ENCODE peak calls at places on chromosomes 7 and 10, in six cellular contexts. Z is mucosa of gallbladder, T is hippocampal formation, K is suprapubic skin, E is glutamatergic neuron, J is brain pericyte. S is an unnamed sample.

GRCh38 chr10:67618116-67618515 is 77.9 kb downstream of the CTNNA3 start:
- DNase-seq in Z (no peak), T (no peak), K (no peak), E (no peak), J (no peak), S (no peak)

GRCh38 chr7:67429735-67430134 is 433.1 kb downstream of the TYW1 start:
- DNase-seq in Z (no peak), T (no peak), K (no peak), E (no peak), J (no peak), S (no peak)

GRCh38 chr7:72504057-72504456 is 91.9 kb upstream of the CALN1 start:
- DNase-seq in Z (no peak), T (no peak), K (no peak), E (no peak), J (no peak), S (no peak)

GRCh38 chr7:134619627-134620331 is 26.9 kb upstream of the BPGM start:
- DNase-seq in Z (no peak), T (peak; percentile 33), K (no peak), E (no peak), J (peak; percentile 47), S (no peak)

GRCh38 chr7:157694389-157694665 is 357.5 kb downstream of the DNAJB6 start:
- DNase-seq in Z (no peak), T (no peak), K (peak; percentile 32), E (no peak), J (no peak), S (no peak)

GRCh38 chr10:51030480-51030879 is 43.8 kb upstream of the PRKG1 start:
- DNase-seq in Z (no peak), T (no peak), K (no peak), E (no peak), J (no peak), S (no peak)

GRCh38 chr10:113347508-113347907 is 205.3 kb upstream of the HABP2 start:
- DNase-seq in Z (peak; percentile 12), T (peak; percentile 14), K (no peak), E (no peak), J (no peak), S (no peak)

GRCh38 chr10:126459878-126460481 is 71.7 kb upstream of the ADAM12 start:
- DNase-seq in Z (no peak), T (no peak), K (no peak), E (no peak), J (peak; percentile 95), S (peak; percentile 68)

GRCh38 chr10:88553116-88553752 is 29.9 kb downstream of the RNLS start:
- DNase-seq in Z (peak; percentile 59), T (peak; percentile 68), K (no peak), E (peak; percentile 21), J (peak; percentile 29), S (peak; percentile 60)

GRCh38 chr10:1657500-1657899 is 79.8 kb downstream of the ADARB2 start:
- DNase-seq in Z (no peak), T (no peak), K (no peak), E (no peak), J (no peak), S (no peak)

GRCh38 chr7:26858735-26859134 is 5.7 kb downstream of the SKAP2 start:
- DNase-seq in Z (no peak), T (no peak), K (no peak), E (no peak), J (no peak), S (no peak)

GRCh38 chr10:62541811-62542210 is 167.6 kb downstream of the ZNF365 start:
- DNase-seq in Z (peak; percentile 25), T (no peak), K (no peak), E (no peak), J (no peak), S (no peak)

GRCh38 chr10:107619124-107619523 is 454.6 kb upstream of the SORCS1 start:
- DNase-seq in Z (no peak), T (no peak), K (no peak), E (no peak), J (no peak), S (no peak)

GRCh38 chr10:20105236-20105635 is 289.0 kb downstream of the PLXDC2 start:
- DNase-seq in Z (no peak), T (no peak), K (no peak), E (no peak), J (no peak), S (no peak)

GRCh38 chr10:124145109-124145860 is 51.9 kb upstream of the CHST15 start:
- DNase-seq in Z (peak; percentile 53), T (no peak), K (no peak), E (no peak), J (no peak), S (peak; percentile 89)

GRCh38 chr7:2787251-2787968 is 56.7 kb downstream of the GNA12 start:
- DNase-seq in Z (no peak), T (no peak), K (no peak), E (no peak), J (no peak), S (no peak)

GRCh38 chr7:28865494-28866257 is 92.5 kb downstream of the TRIL start:
- DNase-seq in Z (no peak), T (no peak), K (no peak), E (no peak), J (no peak), S (peak; percentile 25)

GRCh38 chr7:75743455-75743859 is 4.7 kb upstream of the HIP1 start:
- DNase-seq in Z (no peak), T (no peak), K (no peak), E (no peak), J (peak; percentile 58), S (no peak)

GRCh38 chr7:42380411-42380810 is 143.4 kb upstream of the GLI3 start:
- DNase-seq in Z (no peak), T (no peak), K (no peak), E (no peak), J (no peak), S (no peak)

GRCh38 chr7:79647711-79648110 is 194.2 kb upstream of the MAGI2 start:
- DNase-seq in Z (no peak), T (no peak), K (no peak), E (no peak), J (no peak), S (no peak)

GRCh38 chr7:56175784-56176183 is 59.6 kb upstream of the NUPR2 start:
- DNase-seq in Z (no peak), T (no peak), K (no peak), E (no peak), J (no peak), S (no peak)

GRCh38 chr10:31166606-31167005 is 134.9 kb upstream of the ZNF438 start:
- DNase-seq in Z (no peak), T (no peak), K (no peak), E (no peak), J (no peak), S (no peak)

GRCh38 chr10:75683158-75683557 is 251.7 kb downstream of the LRMDA start:
- DNase-seq in Z (peak; percentile 21), T (no peak), K (no peak), E (no peak), J (no peak), S (no peak)

GRCh38 chr10:70850097-70850496 is 34.3 kb downstream of the SGPL1 start:
- DNase-seq in Z (no peak), T (no peak), K (no peak), E (no peak), J (no peak), S (no peak)

GRCh38 chr10:24255115-24255895 is 46.4 kb downstream of the KIAA1217 start:
- DNase-seq in Z (no peak), T (no peak), K (no peak), E (no peak), J (no peak), S (no peak)

GRCh38 chr7:77991656-77992055 is 193.1 kb downstream of the PHTF2 start:
- DNase-seq in Z (no peak), T (no peak), K (no peak), E (no peak), J (no peak), S (no peak)

GRCh38 chr7:88037050-88037449 is 103.0 kb downstream of the ADAM22 start:
- DNase-seq in Z (no peak), T (no peak), K (no peak), E (no peak), J (no peak), S (no peak)

GRCh38 chr10:89684604-89685003 is 16.8 kb upstream of the KIF20B start:
- DNase-seq in Z (no peak), T (no peak), K (no peak), E (no peak), J (no peak), S (no peak)

GRCh38 chr10:62426600-62426999 is 52.4 kb downstream of the ZNF365 start:
- DNase-seq in Z (no peak), T (no peak), K (no peak), E (no peak), J (no peak), S (no peak)

GRCh38 chr7:103637080-103637479 is 191.1 kb upstream of the SLC26A5 start:
- DNase-seq in Z (no peak), T (no peak), K (no peak), E (no peak), J (peak; percentile 43), S (peak; percentile 7)